ENCODE peak calls at places on chromosome 3, in seven cellular contexts. M is H9, W is IMR-90, I is mesendoderm, D is H1, L is neuronal stem cell, U is mesenchymal stem cell. T is an unnamed sample.

GRCh38 chr3:34483290-34483887 is 685.0 kb downstream of the PDCD6IP start:
- DNase-seq in M (no peak), W (no peak), I (no peak), D (no peak), L (no peak), U (no peak), T (no peak)

GRCh38 chr3:120684896-120685295 is 2.9 kb upstream of the HGD start:
- DNase-seq in M (no peak), W (no peak), I (no peak), D (no peak), L (no peak), U (no peak), T (no peak)

GRCh38 chr3:185423178-185423577 is 60.2 kb downstream of the MAP3K13 start:
- DNase-seq in M (no peak), W (peak), I (peak), D (no peak), L (no peak), U (peak), T (peak)

GRCh38 chr3:34758630-34759261 is 880.6 kb upstream of the ARPP21 start:
- DNase-seq in M (no peak), W (no peak), I (no peak), D (no peak), L (no peak), U (no peak), T (no peak)

GRCh38 chr3:143433787-143434378 is 314.3 kb downstream of the CHST2 start:
- DNase-seq in M (no peak), W (no peak), I (peak), D (peak), L (no peak), U (no peak), T (no peak)

GRCh38 chr3:14371573-14372474 is 30.6 kb upstream of the SLC6A6 start:
- DNase-seq in M (no peak), W (peak), I (peak), D (no peak), L (no peak), U (peak), T (peak)

GRCh38 chr3:160106905-160107861 is 118.0 kb upstream of the C3orf80 start:
- DNase-seq in M (no peak), W (no peak), I (peak), D (no peak), L (no peak), U (no peak), T (peak)

GRCh38 chr3:55570361-55570760 is 83.3 kb upstream of the WNT5A start:
- DNase-seq in M (no peak), W (no peak), I (peak), D (no peak), L (no peak), U (peak), T (no peak)

GRCh38 chr3:170714151-170714550 is 128.3 kb upstream of the SLC7A14 start:
- DNase-seq in M (no peak), W (peak), I (no peak), D (no peak), L (no peak), U (peak), T (peak)

GRCh38 chr3:145904138-145904537 is 256.8 kb downstream of the PLOD2 start:
- DNase-seq in M (no peak), W (no peak), I (no peak), D (no peak), L (no peak), U (no peak), T (no peak)

GRCh38 chr3:46576899-46577298 is 10.8 kb upstream of the LRRC2 start:
- DNase-seq in M (peak), W (no peak), I (peak), D (peak), L (no peak), U (no peak), T (no peak)

GRCh38 chr3:171092467-171092911 is 66.0 kb upstream of the SLC2A2 start:
- DNase-seq in M (no peak), W (peak), I (no peak), D (no peak), L (no peak), U (peak), T (no peak)

GRCh38 chr3:64509216-64509615 is 178.6 kb downstream of the ADAMTS9 start:
- DNase-seq in M (no peak), W (peak), I (no peak), D (no peak), L (no peak), U (no peak), T (no peak)

GRCh38 chr3:138668107-138668506 is 59.5 kb downstream of the FAIM start:
- DNase-seq in M (no peak), W (no peak), I (no peak), D (no peak), L (no peak), U (no peak), T (no peak)

GRCh38 chr3:163547045-163547692 is 1531.1 kb downstream of the SI start:
- DNase-seq in M (no peak), W (no peak), I (peak), D (no peak), L (no peak), U (no peak), T (peak)

GRCh38 chr3:186342197-186342596 is 19.8 kb downstream of the DGKG start:
- DNase-seq in M (no peak), W (no peak), I (no peak), D (no peak), L (no peak), U (peak), T (no peak)

GRCh38 chr3:49593046-49593445 is 38.8 kb downstream of the BSN start:
- DNase-seq in M (no peak), W (peak), I (no peak), D (no peak), L (no peak), U (no peak), T (no peak)

GRCh38 chr3:56251343-56251945 is 216.8 kb downstream of the ERC2 start:
- DNase-seq in M (no peak), W (peak), I (peak), D (no peak), L (peak), U (peak), T (peak)

GRCh38 chr3:172102123-172102882 is 62.9 kb downstream of the FNDC3B start:
- DNase-seq in M (no peak), W (no peak), I (no peak), D (no peak), L (no peak), U (no peak), T (no peak)

GRCh38 chr3:55180161-55180560 is 252.3 kb upstream of the LRTM1 start:
- DNase-seq in M (no peak), W (peak), I (no peak), D (no peak), L (no peak), U (no peak), T (no peak)

GRCh38 chr3:13229291-13229949 is 156.2 kb upstream of the IQSEC1 start:
- DNase-seq in M (peak), W (peak), I (peak), D (no peak), L (no peak), U (no peak), T (peak)

GRCh38 chr3:170496026-170496867 is 77.6 kb downstream of the CLDN11 start:
- DNase-seq in M (peak), W (no peak), I (peak), D (peak), L (no peak), U (no peak), T (peak)

GRCh38 chr3:179929091-179929529 is 107.6 kb downstream of the PEX5L start:
- DNase-seq in M (peak), W (peak), I (peak), D (peak), L (peak), U (peak), T (peak)

GRCh38 chr3:174614046-174614445 is 245.1 kb upstream of the NAALADL2 start:
- DNase-seq in M (no peak), W (no peak), I (no peak), D (no peak), L (no peak), U (peak), T (no peak)

GRCh38 chr3:42960282-42960681 is 18.8 kb upstream of the GASK1A start:
- DNase-seq in M (no peak), W (peak), I (peak), D (no peak), L (no peak), U (peak), T (no peak)

GRCh38 chr3:159620873-159621272 is 367.8 kb upstream of the IL12A start:
- DNase-seq in M (no peak), W (peak), I (no peak), D (no peak), L (no peak), U (peak), T (peak)

GRCh38 chr3:135328036-135328435 is 533.0 kb downstream of the EPHB1 start:
- DNase-seq in M (no peak), W (no peak), I (no peak), D (no peak), L (no peak), U (no peak), T (no peak)
- H2BK120ac ChIP-seq in M (no peak), W (no peak), I (no peak), D (no peak), L (no peak), U (no peak), T (no peak)

GRCh38 chr3:187807086-187807862 is 62.0 kb upstream of the BCL6 start:
- DNase-seq in M (no peak), W (peak), I (no peak), D (no peak), L (no peak), U (peak), T (no peak)
- H3K18ac ChIP-seq in M (no peak), W (no peak), I (no peak), D (no peak), L (no peak), U (no peak), T (no peak)

DNA sequence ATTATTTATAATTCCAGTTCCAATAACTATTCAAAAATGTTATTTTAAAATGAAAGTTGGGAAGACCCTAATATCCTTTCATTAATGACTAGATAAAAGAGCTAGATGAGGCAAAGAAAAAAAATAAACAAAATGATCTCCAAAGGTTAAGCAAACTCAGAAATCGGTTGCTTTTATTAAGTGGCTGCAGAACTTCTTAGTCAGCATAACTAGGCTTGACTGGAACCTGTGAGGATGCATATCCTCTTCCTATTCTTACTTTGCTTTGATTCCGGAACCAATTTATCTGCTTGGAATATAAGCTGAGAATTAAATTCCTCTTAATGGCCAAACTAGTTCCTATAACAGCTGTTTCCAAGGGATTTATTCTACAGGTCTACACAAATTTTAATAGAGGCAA is 10.7 kb downstream of the GAP43 start:
- DNase-seq in M (no peak), W (no peak), I (no peak), D (no peak), L (no peak), U (no peak), T (no peak)
- H2BK120ac ChIP-seq in M (no peak), W (no peak), I (no peak), D (no peak), L (no peak), U (no peak), T (no peak)

DNA sequence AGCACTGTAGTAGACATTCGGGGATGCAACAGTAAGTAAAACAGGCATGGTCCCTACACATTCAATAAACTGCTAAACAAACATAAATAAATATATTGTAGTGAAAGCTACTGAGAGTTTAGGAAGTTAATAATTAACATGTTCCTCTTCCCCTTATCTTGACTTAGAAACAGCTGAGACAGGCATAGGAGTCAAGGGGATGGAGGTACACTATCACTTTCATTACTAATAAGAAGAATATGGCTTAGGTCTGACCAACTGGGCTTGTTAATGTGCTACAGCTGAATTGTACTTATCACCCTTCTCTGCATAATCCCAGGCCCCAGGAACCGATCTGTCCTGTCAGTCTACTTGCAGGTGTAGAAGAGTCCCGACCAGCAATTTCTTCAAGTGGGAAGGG is 116.3 kb upstream of the DAZL start:
- DNase-seq in M (no peak), W (no peak), I (no peak), D (no peak), L (no peak), U (no peak), T (no peak)
- H3K18ac ChIP-seq in M (no peak), W (no peak), I (no peak), D (no peak), L (no peak), U (no peak), T (no peak)

GRCh38 chr3:38205472-38205805 is 40.1 kb downstream of the OXSR1 start:
- DNase-seq in M (no peak), W (no peak), I (no peak), D (no peak), L (no peak), U (no peak), T (no peak)

GRCh38 chr3:38204599-38205471 is 39.5 kb downstream of the OXSR1 start:
- DNase-seq in M (no peak), W (no peak), I (no peak), D (no peak), L (no peak), U (no peak), T (no peak)

GRCh38 chr3:38214560-38214959 is 49.2 kb downstream of the OXSR1 start:
- DNase-seq in M (no peak), W (peak), I (no peak), D (no peak), L (no peak), U (no peak), T (no peak)

GRCh38 chr3:38207262-38208003 is 42.1 kb downstream of the OXSR1 start:
- DNase-seq in M (no peak), W (no peak), I (no peak), D (no peak), L (no peak), U (no peak), T (no peak)

DNA sequence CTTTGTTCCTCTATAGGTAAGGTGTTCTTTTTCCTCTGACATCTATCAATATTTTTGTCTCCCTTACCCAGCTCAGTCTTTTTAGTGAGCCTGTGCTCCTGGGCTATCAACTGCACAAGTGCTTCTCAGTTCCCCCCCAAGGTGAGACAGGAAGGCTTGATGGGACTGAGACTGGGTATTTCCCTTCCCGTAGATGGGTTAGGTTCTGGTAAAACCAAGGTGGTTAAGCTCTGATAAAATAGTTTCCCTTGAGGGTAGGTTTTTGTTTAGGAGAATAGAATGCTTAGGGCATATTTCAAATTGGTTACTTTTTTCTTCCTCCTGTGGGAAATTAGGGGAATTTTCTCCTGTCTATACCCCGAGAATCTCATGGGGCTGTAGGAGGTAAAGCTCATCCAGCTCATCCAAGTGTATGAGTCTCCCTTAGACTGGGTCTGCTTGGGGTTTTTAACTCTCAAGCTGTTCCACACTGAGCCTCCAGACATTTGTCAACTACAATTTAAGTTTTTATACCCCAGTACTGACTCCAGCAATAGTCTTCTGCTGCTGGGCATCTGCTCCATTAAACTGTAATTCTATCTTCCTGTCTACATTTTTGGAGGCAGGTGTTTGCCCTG is 44.9 kb downstream of the OXSR1 start:
- DNase-seq in M (no peak), W (no peak), I (no peak), D (no peak), L (no peak), U (no peak), T (no peak)
- H2BK120ac ChIP-seq in M (no peak), W (no peak), I (no peak), D (no peak), L (no peak), U (no peak), T (no peak)

GRCh38 chr3:81974754-81975153 is 213.3 kb upstream of the GBE1 start:
- DNase-seq in M (no peak), W (no peak), I (no peak), D (no peak), L (no peak), U (no peak), T (no peak)
- H3K18ac ChIP-seq in M (no peak), W (no peak), I (no peak), D (no peak), L (no peak), U (no peak), T (no peak)

GRCh38 chr3:182490601-182491485 is 302.5 kb upstream of the ATP11B start:
- DNase-seq in M (no peak), W (no peak), I (peak), D (no peak), L (peak), U (peak), T (peak)

GRCh38 chr3:182487621-182488020 is 305.7 kb upstream of the ATP11B start:
- DNase-seq in M (no peak), W (no peak), I (no peak), D (no peak), L (no peak), U (no peak), T (no peak)

GRCh38 chr3:182487048-182487447 is 306.3 kb upstream of the ATP11B start:
- DNase-seq in M (no peak), W (no peak), I (no peak), D (no peak), L (no peak), U (no peak), T (no peak)

GRCh38 chr3:182491571-182491970 is 301.7 kb upstream of the ATP11B start:
- DNase-seq in M (no peak), W (no peak), I (no peak), D (no peak), L (no peak), U (no peak), T (no peak)

GRCh38 chr3:182492536-182492935 is 300.8 kb upstream of the ATP11B start:
- DNase-seq in M (no peak), W (no peak), I (no peak), D (no peak), L (no peak), U (no peak), T (no peak)
- H2BK120ac ChIP-seq in M (no peak), W (no peak), I (no peak), D (no peak), L (no peak), U (no peak), T (no peak)

DNA sequence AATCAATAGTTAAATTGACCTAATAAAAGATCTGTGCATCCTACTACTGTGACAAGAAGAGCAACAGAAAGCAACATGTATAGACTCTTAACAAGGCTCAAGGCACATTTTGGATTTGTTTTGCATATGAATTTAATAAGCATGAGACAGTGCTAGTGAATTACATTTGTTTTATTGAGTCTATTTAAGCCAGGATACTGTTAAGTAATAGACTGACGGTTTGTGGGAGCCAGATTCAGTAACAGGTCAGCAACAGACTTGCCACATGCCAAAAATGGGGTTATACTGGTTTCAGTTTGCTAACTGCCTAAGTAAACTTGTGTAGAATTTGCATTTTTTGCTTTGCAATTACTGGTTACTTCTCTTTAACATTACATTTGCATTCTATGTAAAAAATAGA is 54.0 kb downstream of the MBNL1 start:
- DNase-seq in M (no peak), W (no peak), I (no peak), D (no peak), L (no peak), U (no peak), T (no peak)
- H3K18ac ChIP-seq in M (no peak), W (no peak), I (no peak), D (no peak), L (no peak), U (no peak), T (no peak)

GRCh38 chr3:106619-107018 is 89.9 kb upstream of the CHL1 start:
- DNase-seq in M (no peak), W (no peak), I (peak), D (no peak), L (no peak), U (no peak), T (no peak)
- H2BK120ac ChIP-seq in M (no peak), W (no peak), I (no peak), D (no peak), L (no peak), U (no peak), T (no peak)

GRCh38 chr3:28777806-28778475 is 429.3 kb upstream of the AZI2 start:
- DNase-seq in M (no peak), W (no peak), I (no peak), D (no peak), L (no peak), U (no peak), T (no peak)
- H3K18ac ChIP-seq in M (no peak), W (no peak), I (no peak), D (no peak), L (no peak), U (no peak), T (no peak)

T was measured in trophoblast cell.